ENCODE peak calls at places on chromosomes 13 and 19, in eight cellular contexts. One of them, this sample, is unnamed.

GRCh38 chr13:22061806-22062391 is 391.0 kb downstream of the FGF9 start:
- DNase-seq in lung: no peak
- DNase-seq in D721Med: no peak
- DNase-seq in EH: no peak
- DNase-seq in CD4-positive, alpha-beta T cell: peak
- DNase-seq in occipital lobe: no peak
- DNase-seq in fibroblast of mammary gland: no peak
- DNase-seq in right lobe of liver: no peak
- DNase-seq in this sample: no peak

GRCh38 chr13:23450340-23451046 is 17.0 kb upstream of the SACS start:
- DNase-seq in lung: no peak
- DNase-seq in D721Med: no peak
- DNase-seq in EH: no peak
- DNase-seq in CD4-positive, alpha-beta T cell: no peak
- DNase-seq in occipital lobe: no peak
- DNase-seq in fibroblast of mammary gland: no peak
- DNase-seq in right lobe of liver: no peak
- DNase-seq in this sample: peak

GRCh38 chr19:38892841-38893240 is 6.6 kb downstream of the SIRT2 start:
- DNase-seq in lung: no peak
- DNase-seq in D721Med: no peak
- DNase-seq in EH: no peak
- DNase-seq in CD4-positive, alpha-beta T cell: no peak
- DNase-seq in occipital lobe: no peak
- DNase-seq in fibroblast of mammary gland: no peak
- DNase-seq in right lobe of liver: no peak
- DNase-seq in this sample: no peak

GRCh38 chr13:29140277-29140676 is 320.1 kb downstream of the MTUS2 start:
- DNase-seq in lung: no peak
- DNase-seq in D721Med: no peak
- DNase-seq in EH: peak
- DNase-seq in CD4-positive, alpha-beta T cell: no peak
- DNase-seq in occipital lobe: no peak
- DNase-seq in fibroblast of mammary gland: peak
- DNase-seq in right lobe of liver: no peak
- DNase-seq in this sample: no peak

GRCh38 chr13:75312884-75313520 is 169.0 kb downstream of the TBC1D4 start:
- DNase-seq in lung: no peak
- DNase-seq in D721Med: no peak
- DNase-seq in EH: no peak
- DNase-seq in CD4-positive, alpha-beta T cell: no peak
- DNase-seq in occipital lobe: no peak
- DNase-seq in fibroblast of mammary gland: no peak
- DNase-seq in right lobe of liver: no peak
- DNase-seq in this sample: no peak

GRCh38 chr19:40400521-40400920 is 10.5 kb upstream of the HIPK4 start:
- DNase-seq in lung: no peak
- DNase-seq in D721Med: no peak
- DNase-seq in EH: peak
- DNase-seq in CD4-positive, alpha-beta T cell: no peak
- DNase-seq in occipital lobe: no peak
- DNase-seq in fibroblast of mammary gland: peak
- DNase-seq in right lobe of liver: no peak
- DNase-seq in this sample: no peak

GRCh38 chr19:56309511-56310185 is 5.0 kb downstream of the ZSCAN5A start:
- DNase-seq in lung: peak
- DNase-seq in D721Med: no peak
- DNase-seq in EH: peak
- DNase-seq in CD4-positive, alpha-beta T cell: peak
- DNase-seq in occipital lobe: no peak
- DNase-seq in fibroblast of mammary gland: peak
- DNase-seq in right lobe of liver: no peak
- DNase-seq in this sample: no peak

GRCh38 chr19:48487944-48488343 is 18.8 kb downstream of the CYTH2 start:
- DNase-seq in lung: peak
- DNase-seq in D721Med: no peak
- DNase-seq in EH: peak
- DNase-seq in CD4-positive, alpha-beta T cell: no peak
- DNase-seq in occipital lobe: peak
- DNase-seq in fibroblast of mammary gland: peak
- DNase-seq in right lobe of liver: no peak
- DNase-seq in this sample: no peak

GRCh38 chr19:38319421-38320258 is at the start of gene KCNK6:
- DNase-seq in lung: no peak
- DNase-seq in D721Med: peak
- DNase-seq in EH: peak
- DNase-seq in CD4-positive, alpha-beta T cell: peak
- DNase-seq in occipital lobe: peak
- DNase-seq in fibroblast of mammary gland: peak
- DNase-seq in right lobe of liver: peak
- DNase-seq in this sample: peak

GRCh38 chr13:114311908-114312307 is 2.4 kb upstream of the CHAMP1 start:
- DNase-seq in lung: no peak
- DNase-seq in D721Med: no peak
- DNase-seq in EH: no peak
- DNase-seq in CD4-positive, alpha-beta T cell: no peak
- DNase-seq in occipital lobe: no peak
- DNase-seq in fibroblast of mammary gland: peak
- DNase-seq in right lobe of liver: no peak
- DNase-seq in this sample: peak

GRCh38 chr19:51001495-51001894 is at the start of gene KLK8:
- DNase-seq in lung: no peak
- DNase-seq in D721Med: no peak
- DNase-seq in EH: no peak
- DNase-seq in CD4-positive, alpha-beta T cell: no peak
- DNase-seq in occipital lobe: no peak
- DNase-seq in fibroblast of mammary gland: no peak
- DNase-seq in right lobe of liver: no peak
- DNase-seq in this sample: no peak

GRCh38 chr13:22130254-22130653 is 459.4 kb downstream of the FGF9 start:
- DNase-seq in lung: no peak
- DNase-seq in D721Med: no peak
- DNase-seq in EH: no peak
- DNase-seq in CD4-positive, alpha-beta T cell: no peak
- DNase-seq in occipital lobe: no peak
- DNase-seq in fibroblast of mammary gland: no peak
- DNase-seq in right lobe of liver: no peak
- DNase-seq in this sample: no peak

GRCh38 chr19:29260477-29261317 is 47.7 kb upstream of the UQCRFS1 start:
- DNase-seq in lung: no peak
- DNase-seq in D721Med: no peak
- DNase-seq in EH: peak
- DNase-seq in CD4-positive, alpha-beta T cell: no peak
- DNase-seq in occipital lobe: no peak
- DNase-seq in fibroblast of mammary gland: peak
- DNase-seq in right lobe of liver: no peak
- DNase-seq in this sample: peak

GRCh38 chr19:40744554-40745401 is 5.5 kb downstream of the ACTMAP start:
- DNase-seq in lung: peak
- DNase-seq in D721Med: no peak
- DNase-seq in EH: peak
- DNase-seq in CD4-positive, alpha-beta T cell: no peak
- DNase-seq in occipital lobe: no peak
- DNase-seq in fibroblast of mammary gland: no peak
- DNase-seq in right lobe of liver: no peak
- DNase-seq in this sample: no peak

GRCh38 chr19:12494260-12494860 is 9.7 kb upstream of the ZNF709 start:
- DNase-seq in lung: no peak
- DNase-seq in D721Med: no peak
- DNase-seq in EH: no peak
- DNase-seq in CD4-positive, alpha-beta T cell: no peak
- DNase-seq in occipital lobe: no peak
- DNase-seq in fibroblast of mammary gland: no peak
- DNase-seq in right lobe of liver: no peak
- DNase-seq in this sample: no peak

GRCh38 chr13:68056816-68057710 is 826.9 kb upstream of the PCDH9 start:
- DNase-seq in lung: no peak
- DNase-seq in D721Med: no peak
- DNase-seq in EH: no peak
- DNase-seq in CD4-positive, alpha-beta T cell: no peak
- DNase-seq in occipital lobe: no peak
- DNase-seq in fibroblast of mammary gland: peak
- DNase-seq in right lobe of liver: peak
- DNase-seq in this sample: no peak

GRCh38 chr19:31515931-31516330 is 166.7 kb upstream of the TSHZ3 start:
- DNase-seq in lung: no peak
- DNase-seq in D721Med: no peak
- DNase-seq in EH: no peak
- DNase-seq in CD4-positive, alpha-beta T cell: no peak
- DNase-seq in occipital lobe: no peak
- DNase-seq in fibroblast of mammary gland: peak
- DNase-seq in right lobe of liver: no peak
- DNase-seq in this sample: no peak

This sample was measured in NCI-H2171 treated with DMSO at 0.1 percent for 48 hours.